ENCODE peak calls at places on chromosomes 5 and 9, in five cellular contexts. V, Z, E, Y and B are unnamed samples.

GRCh38 chr9:76255781-76256455 is 138.3 kb downstream of the RFK start:
- DNase-seq in V (peak; percentile 98), Z (peak; percentile 25), Y (peak; percentile 54), E (no peak), B (no peak)

GRCh38 chr5:10511741-10512640 is 51.9 kb upstream of the ANKRD33B start:
- DNase-seq in E (no peak), Z (no peak), V (no peak), Y (no peak), B (peak; percentile 16)

GRCh38 chr5:156640751-156641241 is 209.3 kb upstream of the PPP1R2B start:
- DNase-seq in E (no peak), V (peak; percentile 44), Z (no peak), Y (no peak), B (no peak)

GRCh38 chr9:77999231-77999631 is 32.4 kb downstream of the GNAQ start:
- DNase-seq in E (no peak), Z (no peak), Y (no peak), V (peak; percentile 35), B (no peak)

GRCh38 chr9:78856144-78856543 is 559.2 kb downstream of the PSAT1 start:
- DNase-seq in Z (no peak), V (peak; percentile 54), Y (no peak), E (no peak), B (no peak)

GRCh38 chr5:148639081-148639480 is 15.2 kb downstream of the HTR4 start:
- DNase-seq in Y (no peak), V (no peak), E (peak; percentile 95), Z (no peak), B (no peak)

GRCh38 chr5:10892135-10892910 is 131.3 kb upstream of the DAP start:
- DNase-seq in V (no peak), Y (no peak), Z (no peak), E (no peak), B (no peak)

GRCh38 chr5:168753691-168754254 is 174.6 kb upstream of the PANK3 start:
- DNase-seq in Z (no peak), Y (no peak), V (no peak), E (no peak), B (peak; percentile 53)

GRCh38 chr9:34684145-34684544 is 6.9 kb downstream of the CCL19 start:
- DNase-seq in E (no peak), V (no peak), Y (no peak), Z (no peak), B (no peak)

GRCh38 chr9:136338511-136338910 is 11.2 kb downstream of the GPSM1 start:
- DNase-seq in E (no peak), V (no peak), Z (no peak), Y (no peak), B (no peak)

GRCh38 chr9:113875420-113875916 is 641 bp upstream of the ZNF618 start:
- DNase-seq in Z (no peak), Y (no peak), E (no peak), V (no peak), B (no peak)

GRCh38 chr9:14419302-14419937 is 105.5 kb upstream of the NFIB start:
- DNase-seq in Z (no peak), V (no peak), E (no peak), Y (no peak), B (no peak)

GRCh38 chr5:61333351-61334223 is 1.5 kb downstream of the ZSWIM6 start:
- DNase-seq in V (no peak), Z (peak; percentile 51), E (no peak), Y (peak; percentile 37), B (peak; percentile 92)

GRCh38 chr5:33441241-33441844 is 578 bp downstream of the TARS1 start:
- DNase-seq in Z (no peak), E (peak; percentile 80), Y (no peak), V (peak; percentile 73), B (no peak)

GRCh38 chr9:115674091-115674490 is 479.5 kb upstream of the PAPPA start:
- DNase-seq in E (no peak), Y (no peak), V (no peak), Z (no peak), B (no peak)

GRCh38 chr5:4511996-4512656 is 628.0 kb upstream of the ADAMTS16 start:
- DNase-seq in Y (peak; percentile 22), V (no peak), E (no peak), Z (no peak), B (no peak)

GRCh38 chr9:2220036-2220435 is 204.9 kb downstream of the SMARCA2 start:
- DNase-seq in Y (no peak), Z (no peak), E (no peak), V (no peak), B (no peak)

GRCh38 chr5:16791036-16791705 is 144.9 kb downstream of the MYO10 start:
- DNase-seq in V (peak; percentile 74), E (peak; percentile 66), Z (no peak), Y (no peak), B (no peak)

GRCh38 chr5:76083555-76084495 is 642 bp downstream of the SV2C start:
- DNase-seq in V (no peak), E (no peak), Z (no peak), Y (no peak), B (peak; percentile 67)

GRCh38 chr5:122252319-122252718 is 59.7 kb upstream of the SNCAIP start:
- DNase-seq in Y (no peak), V (peak; percentile 19), Z (no peak), E (no peak), B (no peak)

GRCh38 chr9:87607859-87608258 is 110.2 kb downstream of the DAPK1 start:
- DNase-seq in E (no peak), Y (no peak), Z (no peak), V (no peak), B (no peak)

GRCh38 chr5:175657593-175658271 is at the start of gene HRH2:
- DNase-seq in V (no peak), Z (peak; percentile 75), Y (peak; percentile 56), E (no peak), B (peak; percentile 89)

GRCh38 chr9:95383198-95383673 is 65.7 kb upstream of the FANCC start:
- DNase-seq in Z (no peak), E (no peak), Y (no peak), V (peak; percentile 85), B (no peak)

GRCh38 chr9:86943871-86944240 is 3.5 kb downstream of the GAS1 start:
- DNase-seq in E (no peak), Z (no peak), Y (no peak), V (no peak), B (no peak)

GRCh38 chr5:7926296-7926695 is 57.3 kb downstream of the MTRR start:
- DNase-seq in E (no peak), Z (no peak), V (peak; percentile 99), Y (no peak), B (no peak)

GRCh38 chr9:78397045-78397843 is 100.3 kb downstream of the PSAT1 start:
- DNase-seq in V (no peak), E (no peak), Y (no peak), Z (no peak), B (no peak)

GRCh38 chr5:22852807-22853670 is at the start of gene CDH12:
- DNase-seq in Y (no peak), E (no peak), Z (no peak), V (no peak), B (peak; percentile 67)

GRCh38 chr5:177310332-177310731 is 1.4 kb downstream of the MXD3 start:
- DNase-seq in Y (no peak), Z (no peak), E (no peak), V (no peak), B (peak; percentile 87)

GRCh38 chr9:123099042-123099441 is 65.6 kb downstream of the GPR21 start:
- DNase-seq in V (no peak), Z (no peak), Y (no peak), E (no peak), B (no peak)

GRCh38 chr5:16855475-16855874 is 80.6 kb downstream of the MYO10 start:
- DNase-seq in E (no peak), Y (peak; percentile 39), Z (peak; percentile 39), V (peak; percentile 38), B (no peak)

GRCh38 chr5:135240283-135240633 is 158.8 kb downstream of the MACROH2A1 start:
- DNase-seq in V (no peak), Y (no peak), E (no peak), Z (peak; percentile 15), B (no peak)

GRCh38 chr9:96461336-96461735 is 11.4 kb downstream of the HABP4 start:
- DNase-seq in Z (no peak), E (no peak), V (no peak), Y (no peak), B (no peak)

GRCh38 chr9:14356376-14356775 is 42.4 kb upstream of the NFIB start:
- DNase-seq in Y (no peak), Z (no peak), E (no peak), V (no peak), B (no peak)

GRCh38 chr9:82593436-82593835 is 469.5 kb downstream of the RASEF start:
- DNase-seq in Y (no peak), E (no peak), Z (no peak), V (no peak), B (no peak)

GRCh38 chr5:143251175-143251574 is 152.3 kb downstream of the NR3C1 start:
- DNase-seq in Y (no peak), Z (no peak), V (no peak), E (no peak), B (no peak)

GRCh38 chr9:14238044-14238443 is 75.9 kb downstream of the NFIB start:
- DNase-seq in E (no peak), V (peak; percentile 18), Y (no peak), Z (no peak), B (no peak)

GRCh38 chr9:131272212-131272611 is 4.1 kb downstream of the FAM78A start:
- DNase-seq in Z (no peak), Y (no peak), V (no peak), E (peak; percentile 80), B (no peak)

DNA sequence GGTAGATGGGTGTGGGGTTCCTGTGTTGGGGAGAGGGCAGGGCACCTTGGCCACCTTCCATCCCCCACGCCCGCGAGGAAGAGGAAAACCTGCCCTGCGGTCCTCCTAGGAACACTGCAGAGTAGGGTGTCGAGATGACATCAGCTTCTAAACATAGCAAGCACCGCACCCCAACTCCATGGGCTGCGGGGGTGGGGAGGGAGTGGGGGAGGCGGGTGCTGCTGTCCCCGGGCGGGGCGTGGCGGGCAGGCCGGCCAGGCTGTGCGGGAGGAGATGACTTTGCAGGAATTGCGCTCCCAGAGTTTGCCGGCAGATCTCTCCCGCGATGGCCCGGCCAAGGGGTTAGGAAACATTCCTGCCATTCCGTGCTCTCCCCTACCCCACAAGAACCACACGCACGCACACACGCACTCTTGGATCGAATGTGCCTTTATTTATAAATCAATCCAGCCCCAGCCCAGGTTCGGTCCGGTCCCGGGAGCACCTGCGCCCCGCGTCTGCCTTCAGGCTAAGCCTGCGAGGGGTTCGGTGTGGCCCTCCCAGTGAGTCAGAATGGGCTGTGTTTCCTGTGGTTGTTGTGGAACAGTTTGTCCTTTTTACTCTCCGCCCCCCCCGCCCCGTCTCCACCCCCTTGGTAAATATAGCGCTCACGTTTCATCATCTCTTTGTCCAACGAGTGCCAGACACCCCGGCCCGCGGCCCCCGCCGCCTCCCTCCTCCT is 5.2 kb upstream of the KLF9 start:
- DNase-seq in E (peak; percentile 73), V (peak; percentile 96), Z (peak; percentile 97), Y (peak; percentile 96), B (peak; percentile 99)
- H3K4me1 ChIP-seq in E (peaks cover 24% of the 10 kb centered on the region), V (peaks cover 15% of the 10 kb centered on the region), Z (peaks cover 67% of the 10 kb centered on the region), Y (peaks cover 65% of the 10 kb centered on the region), B (peaks cover 64% of the 10 kb centered on the region)

GRCh38 chr5:150136841-150137167 is 18.8 kb downstream of the PDGFRB start:
- DNase-seq in Z (no peak), Y (no peak), V (no peak), E (no peak), B (no peak)
- H3K27ac ChIP-seq in Z (peak overlapping the region; percentile 73), Y (peak overlapping the region; percentile 88), V (peak overlapping the region; percentile 98), E (no peak overlapping the region), B (peak overlapping the region; percentile 65)

GRCh38 chr9:127874301-127875216 is 2.9 kb downstream of the AK1 start:
- DNase-seq in E (no peak), V (no peak), Z (no peak), Y (no peak), B (peak; percentile 65)
- H3K4me1 ChIP-seq in E (peaks cover 20% of the 10 kb centered on the region), V (peaks cover 24% of the 10 kb centered on the region), Z (peaks cover 55% of the 10 kb centered on the region), Y (peaks cover 48% of the 10 kb centered on the region), B (peaks cover 65% of the 10 kb centered on the region)

GRCh38 chr5:159503236-159503635 is 172.9 kb upstream of the IL12B start:
- DNase-seq in Z (no peak), V (no peak), E (no peak), Y (no peak), B (no peak)
- H3K27ac ChIP-seq in Z (no peak overlapping the region), V (no peak overlapping the region), E (no peak overlapping the region), Y (no peak overlapping the region), B (no peak overlapping the region)